ENCODE peak calls at places on chromosomes 3 and 15, in four cellular contexts. B is stimulated activated CD4-positive, alpha-beta T cell treated with anti-CD3 and anti-CD28 coated beads, Interleukin-1b, Interleukin-23, amount 100 ng/mL, for 24 hours; E is activated T-cell treated with anti-CD3 and anti-CD28 coated beads for 1 hour; S is posterior vena cava. K is an unnamed sample.

GRCh38 chr3:16836505-16837237 is 48.1 kb upstream of the PLCL2 start:
- DNase-seq in B (no peak), E (no peak), S (no peak), K (no peak)

GRCh38 chr15:65612616-65612946 is 1.6 kb upstream of the INTS14 start:
- DNase-seq in B (no peak), E (no peak), S (no peak), K (no peak)

GRCh38 chr3:185283374-185283935 is 29.6 kb upstream of the EHHADH start:
- DNase-seq in B (no peak), E (no peak), S (no peak), K (no peak)

GRCh38 chr3:44981751-44982150 is 5.7 kb downstream of the EXOSC7 start:
- DNase-seq in B (no peak), E (no peak), S (no peak), K (no peak)

GRCh38 chr3:16012086-16012485 is 162.4 kb upstream of the GALNT15 start:
- DNase-seq in B (no peak), E (no peak), S (no peak), K (no peak)

GRCh38 chr15:96264801-96265515 is 65.5 kb upstream of the NR2F2 start:
- DNase-seq in B (no peak), E (no peak), S (no peak), K (no peak)

GRCh38 chr15:93497256-93497655 is 408.2 kb upstream of the RGMA start:
- DNase-seq in B (no peak), E (no peak), S (no peak), K (no peak)

GRCh38 chr3:179026636-179027035 is 45.0 kb downstream of the ZMAT3 start:
- DNase-seq in B (no peak), E (no peak), S (no peak), K (no peak)

GRCh38 chr3:108578064-108578463 is 11.2 kb downstream of the CIP2A start:
- DNase-seq in B (no peak), E (no peak), S (no peak), K (no peak)

GRCh38 chr3:43152649-43153048 is 46.8 kb upstream of the POMGNT2 start:
- DNase-seq in B (no peak), E (no peak), S (no peak), K (no peak)

GRCh38 chr3:20324664-20325478 is 138.9 kb upstream of the SGO1 start:
- DNase-seq in B (no peak), E (no peak), S (no peak), K (no peak)

GRCh38 chr15:78073026-78073425 is 4.5 kb downstream of the TBC1D2B start:
- DNase-seq in B (no peak), E (no peak), S (no peak), K (no peak)

GRCh38 chr3:101781166-101781565 is 2.2 kb downstream of the NXPE3 start:
- DNase-seq in B (no peak), E (no peak), S (no peak), K (no peak)

GRCh38 chr15:85768595-85769168 is 26.0 kb downstream of the KLHL25 start:
- DNase-seq in B (no peak), E (no peak), S (peak), K (no peak)

GRCh38 chr15:98684441-98684840 is 36.1 kb downstream of the IGF1R start:
- DNase-seq in B (no peak), E (no peak), S (no peak), K (no peak)

GRCh38 chr15:81303241-81304225 is 20.4 kb downstream of the STARD5 start:
- DNase-seq in B (no peak), E (no peak), S (no peak), K (no peak)

GRCh38 chr3:135449046-135449445 is 516.5 kb upstream of the PPP2R3A start:
- DNase-seq in B (no peak), E (no peak), S (no peak), K (no peak)

GRCh38 chr3:98483626-98484025 is 13.9 kb upstream of the OR5K2 start:
- DNase-seq in B (no peak), E (no peak), S (no peak), K (no peak)

GRCh38 chr3:34396288-34396687 is 597.9 kb downstream of the PDCD6IP start:
- DNase-seq in B (no peak), E (no peak), S (no peak), K (no peak)

GRCh38 chr3:57756528-57757401 is 656 bp downstream of the SLMAP start:
- DNase-seq in B (peak), E (peak), S (peak), K (peak)

GRCh38 chr15:69903476-69904295 is 194.0 kb downstream of the TLE3 start:
- DNase-seq in B (no peak), E (no peak), S (no peak), K (no peak)

GRCh38 chr3:62876064-62876463 is 848 bp upstream of the CADPS start:
- DNase-seq in B (no peak), E (no peak), S (no peak), K (no peak)

GRCh38 chr3:129224984-129225393 is 24.4 kb upstream of the COPG1 start:
- DNase-seq in B (no peak), E (no peak), S (peak), K (no peak)

GRCh38 chr3:43180027-43180426 is 74.1 kb upstream of the POMGNT2 start:
- DNase-seq in B (no peak), E (no peak), S (no peak), K (no peak)

GRCh38 chr3:30308131-30308530 is 298.3 kb upstream of the TGFBR2 start:
- DNase-seq in B (no peak), E (no peak), S (no peak), K (no peak)

K was measured in memory B cell.